ENCODE peak calls at places on chromosomes 11 and 22, in eight cellular contexts. X, M, V, F, B, O, R and P are unnamed samples.

GRCh38 chr11:96486890-96487633 is 97.2 kb downstream of the JRKL start:
- DNase-seq in X (no peak), M (no peak), V (no peak), F (no peak), B (no peak), O (no peak), R (peak), P (peak)

GRCh38 chr11:111047376-111047775 is 198.1 kb upstream of the POU2AF2 start:
- DNase-seq in X (no peak), M (no peak), V (peak), F (no peak), B (no peak), O (no peak), R (no peak), P (no peak)

GRCh38 chr22:28044546-28045173 is 125.6 kb upstream of the PITPNB start:
- DNase-seq in X (no peak), M (no peak), V (no peak), F (no peak), B (no peak), O (no peak), R (no peak), P (no peak)

GRCh38 chr22:36344106-36344827 is 43.5 kb downstream of the MYH9 start:
- DNase-seq in X (no peak), M (no peak), V (no peak), F (peak), B (no peak), O (peak), R (no peak), P (peak)

GRCh38 chr22:33000342-33001280 is 57.6 kb downstream of the SYN3 start:
- DNase-seq in X (peak), M (no peak), V (peak), F (peak), B (peak), O (peak), R (peak), P (peak)

GRCh38 chr11:130097285-130097684 is 27.6 kb downstream of the APLP2 start:
- DNase-seq in X (no peak), M (no peak), V (no peak), F (no peak), B (no peak), O (no peak), R (no peak), P (no peak)

GRCh38 chr22:32396746-32397145 is 15.3 kb downstream of the RTCB start:
- DNase-seq in X (no peak), M (no peak), V (no peak), F (no peak), B (no peak), O (no peak), R (peak), P (no peak)

GRCh38 chr11:2287102-2287501 is 14.6 kb downstream of the C11orf21 start:
- DNase-seq in X (no peak), M (no peak), V (no peak), F (no peak), B (peak), O (no peak), R (no peak), P (peak)

GRCh38 chr11:18461909-18462308 is 6.3 kb downstream of the LDHAL6A start:
- DNase-seq in X (no peak), M (no peak), V (no peak), F (no peak), B (no peak), O (no peak), R (no peak), P (no peak)

GRCh38 chr11:34206598-34207300 is 101.3 kb downstream of the NAT10 start:
- DNase-seq in X (no peak), M (no peak), V (no peak), F (no peak), B (no peak), O (no peak), R (no peak), P (no peak)

GRCh38 chr22:39181778-39182177 is 29.3 kb upstream of the CBX7 start:
- DNase-seq in X (no peak), M (no peak), V (no peak), F (no peak), B (no peak), O (no peak), R (no peak), P (no peak)